ENCODE peak calls at places on chromosome 18, in eight cellular contexts. O, V, L, U, Z, C, D and B are unnamed samples.

GRCh38 chr18:58612239-58613055 is 16.4 kb downstream of the ALPK2 start:
- DNase-seq in V (no peak), O (peak), U (no peak), C (no peak), D (no peak), L (no peak), Z (no peak), B (no peak)

GRCh38 chr18:61861372-61861771 is 31.4 kb downstream of the RNF152 start:
- DNase-seq in D (no peak), O (peak), U (no peak), V (no peak), L (no peak), C (no peak), Z (no peak), B (no peak)

GRCh38 chr18:61173579-61173978 is 159.7 kb upstream of the CDH20 start:
- DNase-seq in U (no peak), Z (no peak), V (no peak), L (no peak), C (no peak), D (no peak), O (no peak), B (no peak)

GRCh38 chr18:38025433-38026038 is 459.9 kb upstream of the CELF4 start:
- DNase-seq in U (no peak), Z (no peak), D (no peak), O (peak), L (no peak), C (no peak), V (no peak), B (no peak)

GRCh38 chr18:3329471-3329870 is 67.5 kb downstream of the MYL12B start:
- DNase-seq in D (no peak), Z (no peak), U (no peak), V (no peak), L (no peak), C (no peak), O (peak), B (no peak)

GRCh38 chr18:8960740-8961657 is 141.5 kb upstream of the NDUFV2 start:
- DNase-seq in U (no peak), V (no peak), L (no peak), D (no peak), O (peak), C (peak), Z (no peak), B (no peak)

GRCh38 chr18:80154293-80154692 is 45.2 kb downstream of the ADNP2 start:
- DNase-seq in C (peak), Z (no peak), D (no peak), L (no peak), V (no peak), O (peak), U (peak), B (no peak)

GRCh38 chr18:59718108-59719057 is 21.2 kb upstream of the CCBE1 start:
- DNase-seq in Z (no peak), V (no peak), O (peak), U (no peak), L (no peak), C (peak), D (peak), B (no peak)

GRCh38 chr18:76444436-76445105 is 50.5 kb downstream of the ZNF516 start:
- DNase-seq in C (no peak), O (no peak), D (no peak), U (no peak), L (no peak), V (no peak), Z (no peak), B (no peak)

GRCh38 chr18:80167331-80167730 is 58.3 kb downstream of the ADNP2 start:
- DNase-seq in V (no peak), O (no peak), C (no peak), Z (no peak), U (no peak), L (peak), D (no peak), B (no peak)

GRCh38 chr18:29096380-29096779 is 919.5 kb upstream of the CDH2 start:
- DNase-seq in V (no peak), L (no peak), U (no peak), Z (no peak), C (no peak), D (no peak), O (no peak), B (no peak)

GRCh38 chr18:70956554-70956953 is 667.7 kb downstream of the SOCS6 start:
- DNase-seq in L (no peak), Z (no peak), D (no peak), U (no peak), O (no peak), C (no peak), V (no peak), B (no peak)

GRCh38 chr18:3212636-3213035 is 7.1 kb downstream of the MYOM1 start:
- DNase-seq in U (no peak), V (no peak), L (no peak), Z (no peak), D (no peak), C (no peak), O (no peak), B (no peak)

GRCh38 chr18:47251289-47252120 is at the start of gene SKOR2:
- DNase-seq in V (no peak), Z (no peak), C (no peak), O (no peak), D (no peak), L (no peak), U (no peak), B (no peak)

GRCh38 chr18:27428120-27428519 is 243.0 kb upstream of the CHST9 start:
- DNase-seq in U (no peak), Z (no peak), O (peak), D (no peak), C (no peak), L (peak), V (no peak), B (no peak)

GRCh38 chr18:25826377-25826776 is 264.0 kb downstream of the SS18 start:
- DNase-seq in O (no peak), D (no peak), Z (no peak), V (no peak), C (no peak), L (no peak), U (no peak), B (no peak)

GRCh38 chr18:80115035-80115434 is 6.0 kb downstream of the ADNP2 start:
- DNase-seq in C (no peak), U (no peak), Z (no peak), V (no peak), D (no peak), O (no peak), L (no peak), B (no peak)

GRCh38 chr18:2425426-2426317 is 145.6 kb downstream of the METTL4 start:
- DNase-seq in C (no peak), L (no peak), D (no peak), Z (no peak), V (no peak), U (no peak), O (peak), B (no peak)

GRCh38 chr18:36756262-36756661 is 72.5 kb downstream of the TPGS2 start:
- DNase-seq in V (no peak), C (no peak), Z (no peak), O (peak), L (no peak), U (no peak), D (no peak), B (no peak)

GRCh38 chr18:60120231-60120630 is 220.4 kb downstream of the PMAIP1 start:
- DNase-seq in U (no peak), Z (no peak), O (no peak), L (no peak), V (no peak), D (no peak), C (no peak), B (no peak)

GRCh38 chr18:3002766-3003165 is 10.2 kb downstream of the LPIN2 start:
- DNase-seq in D (no peak), U (no peak), O (no peak), L (no peak), Z (no peak), C (no peak), V (no peak), B (no peak)

GRCh38 chr18:46429130-46429529 is 227.9 kb downstream of the LOXHD1 start:
- DNase-seq in C (no peak), V (no peak), D (no peak), U (no peak), Z (no peak), O (no peak), L (no peak), B (no peak)

GRCh38 chr18:59957957-59958356 is 58.2 kb downstream of the PMAIP1 start:
- DNase-seq in U (no peak), V (peak), L (no peak), O (peak), Z (peak), D (no peak), C (peak), B (no peak)

GRCh38 chr18:54506516-54507261 is 84.4 kb upstream of the DYNAP start:
- DNase-seq in D (no peak), U (no peak), L (no peak), V (no peak), Z (no peak), O (no peak), C (no peak), B (no peak)

GRCh38 chr18:45566025-45566740 is 49.1 kb upstream of the SLC14A2 start:
- DNase-seq in V (no peak), U (no peak), C (no peak), Z (no peak), O (peak), D (peak), L (no peak), B (peak)

GRCh38 chr18:42706618-42707017 is 408.9 kb downstream of the RIT2 start:
- DNase-seq in L (no peak), D (no peak), Z (peak), O (peak), U (no peak), C (peak), V (peak), B (no peak)

GRCh38 chr18:10374615-10375295 is 79.7 kb upstream of the APCDD1 start:
- DNase-seq in U (no peak), V (no peak), L (no peak), D (peak), C (no peak), Z (no peak), O (no peak), B (no peak)

GRCh38 chr18:55280515-55280914 is 307.5 kb downstream of the TCF4 start:
- DNase-seq in D (no peak), V (no peak), O (no peak), U (no peak), Z (no peak), L (no peak), C (no peak), B (no peak)

GRCh38 chr18:39969813-39970494 is 1985.1 kb upstream of the PIK3C3 start:
- DNase-seq in U (no peak), Z (no peak), C (no peak), L (no peak), O (no peak), V (no peak), D (no peak), B (no peak)

GRCh38 chr18:57767259-57768050 is 35.7 kb downstream of the ATP8B1 start:
- DNase-seq in V (no peak), U (no peak), D (no peak), Z (no peak), O (no peak), C (no peak), L (no peak), B (no peak)

GRCh38 chr18:74725690-74726089 is 128.0 kb downstream of the ZNF407 start:
- DNase-seq in V (no peak), L (no peak), Z (no peak), U (no peak), C (no peak), D (no peak), O (no peak), B (no peak)

GRCh38 chr18:70634576-70635147 is 345.8 kb downstream of the SOCS6 start:
- DNase-seq in L (no peak), V (no peak), O (no peak), D (no peak), U (no peak), Z (no peak), C (no peak), B (no peak)

GRCh38 chr18:58862851-58863538 is 1.7 kb upstream of the ZNF532 start:
- DNase-seq in V (no peak), O (peak), U (no peak), L (peak), Z (no peak), C (peak), D (no peak), B (no peak)

GRCh38 chr18:37138456-37138855 is 309.5 kb downstream of the KIAA1328 start:
- DNase-seq in D (no peak), C (no peak), L (no peak), U (no peak), O (no peak), V (no peak), Z (no peak), B (no peak)

GRCh38 chr18:57134564-57135211 is 12.2 kb upstream of the BOD1L2 start:
- DNase-seq in C (no peak), V (no peak), U (no peak), L (no peak), O (peak), D (no peak), Z (no peak), B (no peak)

GRCh38 chr18:8634508-8634907 is 25.3 kb downstream of the RAB12 start:
- DNase-seq in V (no peak), Z (no peak), O (no peak), C (no peak), U (no peak), L (no peak), D (no peak), B (no peak)

GRCh38 chr18:4394700-4395099 is 60.4 kb downstream of the DLGAP1 start:
- DNase-seq in L (no peak), O (no peak), D (no peak), C (no peak), V (no peak), Z (no peak), U (no peak), B (no peak)

GRCh38 chr18:60266558-60266957 is 106.0 kb downstream of the MC4R start:
- DNase-seq in L (no peak), U (no peak), D (no peak), Z (no peak), C (no peak), V (no peak), O (no peak), B (no peak)

GRCh38 chr18:33573193-33573592 is 4.8 kb upstream of the ASXL3 start:
- DNase-seq in D (no peak), Z (no peak), L (no peak), C (no peak), O (no peak), V (no peak), U (no peak), B (no peak)

DNA sequence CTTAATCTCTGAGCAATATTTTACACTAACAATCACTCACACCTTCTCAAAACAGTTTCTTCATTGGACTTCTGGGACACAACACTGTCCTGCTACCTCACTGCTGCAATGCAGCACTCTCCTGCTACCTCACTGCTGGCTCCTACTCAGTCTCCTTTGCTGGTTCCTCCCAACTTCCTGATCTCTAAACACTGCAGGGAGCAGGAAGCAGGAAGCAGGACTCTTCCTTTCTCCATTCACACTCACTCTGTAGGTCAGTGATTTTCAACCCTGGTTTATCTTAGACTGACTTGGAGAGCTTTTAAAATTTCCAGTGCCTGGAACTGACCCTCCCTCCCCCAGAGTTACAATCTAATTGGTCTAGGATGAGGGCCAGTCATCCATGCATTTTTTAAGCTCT is 243.4 kb upstream of the RBBP8 start:
- DNase-seq in Z (no peak), C (no peak), U (no peak), O (no peak), L (no peak), D (no peak), V (no peak), B (no peak)
- TF ChIP-seq CTCF in Z (no peak), C (no peak), U (no peak), O (no peak), L (no peak), D (no peak), V (no peak), B (no peak)

DNA sequence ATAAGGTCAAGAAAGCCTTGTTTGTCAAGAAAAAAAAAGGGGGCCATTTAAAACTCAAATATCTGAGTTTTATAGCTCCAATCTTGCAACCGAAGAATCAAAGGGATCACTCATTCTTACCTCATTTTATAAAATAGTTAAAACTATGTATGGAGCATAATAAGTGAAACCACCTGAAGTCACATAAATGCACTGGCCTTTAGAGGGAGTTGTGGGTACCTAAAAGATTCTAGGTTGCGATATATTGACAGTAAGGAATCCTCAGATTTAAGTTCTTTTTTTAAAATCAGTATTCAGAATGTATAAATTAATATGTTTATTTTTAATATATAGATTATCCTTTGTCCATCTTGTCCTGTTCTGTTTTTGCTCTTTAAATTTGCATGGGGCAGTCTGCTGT is 3.4 kb downstream of the ARHGAP28 start:
- DNase-seq in D (no peak), V (no peak), U (no peak), Z (no peak), C (no peak), O (no peak), L (no peak), B (no peak)
- TF ChIP-seq CTCF in D (peak), V (peak), U (no peak), Z (peak), C (no peak), O (no peak), L (no peak), B (no peak)

GRCh38 chr18:11827963-11828362 is 23.2 kb upstream of the CHMP1B start:
- DNase-seq in C (no peak), V (no peak), Z (no peak), L (no peak), U (no peak), O (no peak), D (no peak), B (no peak)

GRCh38 chr18:11828772-11829432 is 22.3 kb upstream of the CHMP1B start:
- DNase-seq in Z (no peak), O (no peak), L (no peak), C (no peak), U (no peak), D (no peak), V (no peak), B (no peak)

GRCh38 chr18:11830585-11830984 is 20.6 kb upstream of the CHMP1B start:
- DNase-seq in Z (no peak), U (no peak), O (no peak), D (no peak), C (no peak), L (no peak), V (no peak), B (no peak)

GRCh38 chr18:11823545-11823944 is 27.7 kb upstream of the CHMP1B start:
- DNase-seq in O (no peak), C (no peak), U (no peak), D (no peak), Z (no peak), V (no peak), L (no peak), B (no peak)

GRCh38 chr18:11826836-11827235 is 24.4 kb upstream of the CHMP1B start:
- DNase-seq in V (no peak), U (no peak), L (no peak), C (peak), D (no peak), O (no peak), Z (no peak), B (no peak)
- TF ChIP-seq CTCF in V (no peak), U (no peak), L (no peak), C (no peak), D (no peak), O (no peak), Z (no peak), B (no peak)

GRCh38 chr18:24447961-24448360 is 12.5 kb upstream of the HRH4 start:
- DNase-seq in O (no peak), V (no peak), L (no peak), C (no peak), U (no peak), D (no peak), Z (no peak), B (no peak)

GRCh38 chr18:24446453-24446852 is 14.0 kb upstream of the HRH4 start:
- DNase-seq in V (no peak), C (no peak), U (no peak), L (no peak), D (no peak), O (no peak), Z (no peak), B (no peak)

GRCh38 chr18:24443870-24444269 is 16.6 kb upstream of the HRH4 start:
- DNase-seq in C (no peak), U (no peak), L (no peak), D (no peak), Z (no peak), V (no peak), O (no peak), B (no peak)

DNA sequence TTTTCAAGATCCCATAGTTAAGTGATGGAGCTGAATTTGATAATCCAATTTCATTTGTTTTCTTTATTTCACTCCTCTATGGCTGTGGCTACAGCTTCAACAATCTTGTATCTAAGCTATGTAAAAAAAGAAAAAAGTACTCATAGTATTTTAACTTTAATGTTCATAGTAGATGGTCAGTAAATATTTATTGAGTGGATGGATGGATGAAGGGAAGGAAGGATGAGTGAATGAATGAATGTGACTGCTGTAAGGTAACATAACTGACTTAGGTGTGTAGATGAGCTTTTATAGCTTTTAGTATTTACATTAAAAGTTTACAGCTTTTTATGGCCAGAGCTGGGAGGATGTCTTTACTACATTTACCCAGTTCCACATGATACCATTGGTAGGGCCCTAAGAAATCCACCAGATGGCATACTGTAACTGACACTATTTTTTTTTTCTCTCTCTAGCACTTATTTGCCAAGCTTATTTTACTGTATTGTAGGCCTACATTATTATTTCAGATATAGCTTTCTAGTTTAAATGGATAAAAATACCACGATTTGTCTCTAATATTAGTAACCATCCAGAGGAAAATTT is 13.4 kb upstream of the HRH4 start:
- DNase-seq in V (peak), C (no peak), L (no peak), Z (no peak), O (no peak), U (no peak), D (no peak), B (no peak)
- TF ChIP-seq CTCF in V (peak), C (peak), L (no peak), Z (peak), O (no peak), U (no peak), D (peak), B (no peak)

GRCh38 chr18:78902795-78903435 is 76.7 kb upstream of the SALL3 start:
- DNase-seq in Z (no peak), L (peak), D (no peak), U (no peak), C (no peak), O (no peak), V (no peak), B (no peak)
- TF ChIP-seq CTCF in Z (no peak), L (no peak), D (no peak), U (no peak), C (no peak), O (no peak), V (no peak), B (no peak)

GRCh38 chr18:48920408-48921038 is 30.2 kb downstream of the SMAD7 start:
- DNase-seq in O (no peak), U (no peak), C (no peak), L (no peak), V (no peak), D (no peak), Z (no peak), B (no peak)
- TF ChIP-seq CTCF in O (no peak), U (no peak), C (no peak), L (no peak), V (no peak), D (no peak), Z (no peak), B (no peak)

GRCh38 chr18:63949068-63949737 is at the start of gene HMSD:
- DNase-seq in V (no peak), U (no peak), O (peak), L (peak), C (peak), Z (peak), D (no peak), B (no peak)
- TF ChIP-seq CTCF in V (no peak), U (peak), O (peak), L (peak), C (peak), Z (peak), D (peak), B (no peak)